ENCODE peak calls at places on chromosomes 5 and 9, in six cellular contexts. One of them, this sample, is unnamed.

GRCh38 chr5:2093859-2094615 is 211.3 kb upstream of the IRX4 start:
- DNase-seq in tibial nerve: no peak
- DNase-seq in epithelial cell of esophagus: peak
- DNase-seq in Caco-2: no peak
- DNase-seq in H9: no peak
- DNase-seq in Calu3: no peak
- DNase-seq in this sample: no peak

GRCh38 chr5:37554938-37555337 is 175.8 kb downstream of the WDR70 start:
- DNase-seq in tibial nerve: no peak
- DNase-seq in epithelial cell of esophagus: peak
- DNase-seq in Caco-2: no peak
- DNase-seq in H9: no peak
- DNase-seq in Calu3: no peak
- DNase-seq in this sample: no peak

GRCh38 chr9:78132688-78133033 is 101.0 kb upstream of the GNAQ start:
- DNase-seq in tibial nerve: no peak
- DNase-seq in epithelial cell of esophagus: no peak
- DNase-seq in Caco-2: no peak
- DNase-seq in H9: no peak
- DNase-seq in Calu3: no peak
- DNase-seq in this sample: no peak

GRCh38 chr5:132771559-132771998 is 5.5 kb downstream of the SEPTIN8 start:
- DNase-seq in tibial nerve: no peak
- DNase-seq in epithelial cell of esophagus: no peak
- DNase-seq in Caco-2: peak
- DNase-seq in H9: peak
- DNase-seq in Calu3: no peak
- DNase-seq in this sample: no peak

GRCh38 chr5:93072831-93073459 is 508.1 kb downstream of the NR2F1-AS1 start:
- DNase-seq in tibial nerve: no peak
- DNase-seq in epithelial cell of esophagus: peak
- DNase-seq in Caco-2: no peak
- DNase-seq in H9: no peak
- DNase-seq in Calu3: no peak
- DNase-seq in this sample: no peak

GRCh38 chr5:126680215-126680817 is 79.6 kb downstream of the PHAX start:
- DNase-seq in tibial nerve: no peak
- DNase-seq in epithelial cell of esophagus: no peak
- DNase-seq in Caco-2: no peak
- DNase-seq in H9: peak
- DNase-seq in Calu3: no peak
- DNase-seq in this sample: peak

GRCh38 chr9:124659099-124659659 is 111.9 kb downstream of the NR6A1 start:
- DNase-seq in tibial nerve: peak
- DNase-seq in epithelial cell of esophagus: peak
- DNase-seq in Caco-2: peak
- DNase-seq in H9: peak
- DNase-seq in Calu3: peak
- DNase-seq in this sample: peak

GRCh38 chr9:109124089-109124488 is 4.3 kb upstream of the TMEM245 start:
- DNase-seq in tibial nerve: no peak
- DNase-seq in epithelial cell of esophagus: no peak
- DNase-seq in Caco-2: peak
- DNase-seq in H9: no peak
- DNase-seq in Calu3: no peak
- DNase-seq in this sample: no peak

GRCh38 chr9:447230-448025 is 232.8 kb downstream of the DOCK8 start:
- DNase-seq in tibial nerve: no peak
- DNase-seq in epithelial cell of esophagus: peak
- DNase-seq in Caco-2: peak
- DNase-seq in H9: no peak
- DNase-seq in Calu3: peak
- DNase-seq in this sample: no peak

GRCh38 chr5:42629284-42629683 is 127.3 kb upstream of the CCDC152 start:
- DNase-seq in tibial nerve: no peak
- DNase-seq in epithelial cell of esophagus: no peak
- DNase-seq in Caco-2: no peak
- DNase-seq in H9: no peak
- DNase-seq in Calu3: no peak
- DNase-seq in this sample: no peak

GRCh38 chr5:120053841-120054240 is 410.3 kb upstream of the PRR16 start:
- DNase-seq in tibial nerve: no peak
- DNase-seq in epithelial cell of esophagus: no peak
- DNase-seq in Caco-2: no peak
- DNase-seq in H9: no peak
- DNase-seq in Calu3: no peak
- DNase-seq in this sample: no peak

GRCh38 chr9:34549407-34549732 is 26.6 kb upstream of the ENHO start:
- DNase-seq in tibial nerve: no peak
- DNase-seq in epithelial cell of esophagus: no peak
- DNase-seq in Caco-2: no peak
- DNase-seq in H9: no peak
- DNase-seq in Calu3: no peak
- DNase-seq in this sample: no peak

GRCh38 chr5:149796025-149796424 is 65.9 kb downstream of the PPARGC1B start:
- DNase-seq in tibial nerve: no peak
- DNase-seq in epithelial cell of esophagus: no peak
- DNase-seq in Caco-2: no peak
- DNase-seq in H9: no peak
- DNase-seq in Calu3: no peak
- DNase-seq in this sample: no peak

GRCh38 chr5:77882670-77883257 is 106.6 kb upstream of the TBCA start:
- DNase-seq in tibial nerve: no peak
- DNase-seq in epithelial cell of esophagus: peak
- DNase-seq in Caco-2: no peak
- DNase-seq in H9: no peak
- DNase-seq in Calu3: no peak
- DNase-seq in this sample: no peak

GRCh38 chr5:372911-373709 is 51.6 kb downstream of the AHRR start:
- DNase-seq in tibial nerve: no peak
- DNase-seq in epithelial cell of esophagus: no peak
- DNase-seq in Caco-2: peak
- DNase-seq in H9: peak
- DNase-seq in Calu3: no peak
- DNase-seq in this sample: peak

GRCh38 chr9:95088421-95089161 is 228.9 kb downstream of the FANCC start:
- DNase-seq in tibial nerve: no peak
- DNase-seq in epithelial cell of esophagus: no peak
- DNase-seq in Caco-2: no peak
- DNase-seq in H9: no peak
- DNase-seq in Calu3: no peak
- DNase-seq in this sample: no peak

GRCh38 chr9:70893610-70894122 is 227.8 kb downstream of the TRPM3 start:
- DNase-seq in tibial nerve: no peak
- DNase-seq in epithelial cell of esophagus: no peak
- DNase-seq in Caco-2: no peak
- DNase-seq in H9: no peak
- DNase-seq in Calu3: no peak
- DNase-seq in this sample: no peak

GRCh38 chr5:42965934-42966333 is 74.2 kb downstream of the ANXA2R start:
- DNase-seq in tibial nerve: no peak
- DNase-seq in epithelial cell of esophagus: no peak
- DNase-seq in Caco-2: no peak
- DNase-seq in H9: no peak
- DNase-seq in Calu3: no peak
- DNase-seq in this sample: no peak

GRCh38 chr9:114908104-114908621 is 22.2 kb downstream of the TNFSF8 start:
- DNase-seq in tibial nerve: no peak
- DNase-seq in epithelial cell of esophagus: peak
- DNase-seq in Caco-2: peak
- DNase-seq in H9: peak
- DNase-seq in Calu3: peak
- DNase-seq in this sample: peak

GRCh38 chr5:122977306-122977705 is 59.2 kb downstream of the PPIC start:
- DNase-seq in tibial nerve: no peak
- DNase-seq in epithelial cell of esophagus: no peak
- DNase-seq in Caco-2: no peak
- DNase-seq in H9: no peak
- DNase-seq in Calu3: no peak
- DNase-seq in this sample: no peak

GRCh38 chr5:113330533-113331200 is 104.1 kb downstream of the TSSK1B start:
- DNase-seq in tibial nerve: no peak
- DNase-seq in epithelial cell of esophagus: peak
- DNase-seq in Caco-2: no peak
- DNase-seq in H9: no peak
- DNase-seq in Calu3: peak
- DNase-seq in this sample: no peak

GRCh38 chr5:78779262-78779661 is 130.7 kb upstream of the LHFPL2 start:
- DNase-seq in tibial nerve: no peak
- DNase-seq in epithelial cell of esophagus: no peak
- DNase-seq in Caco-2: no peak
- DNase-seq in H9: no peak
- DNase-seq in Calu3: no peak
- DNase-seq in this sample: no peak

GRCh38 chr5:60633336-60633735 is 66.6 kb downstream of the DEPDC1B start:
- DNase-seq in tibial nerve: no peak
- DNase-seq in epithelial cell of esophagus: peak
- DNase-seq in Caco-2: no peak
- DNase-seq in H9: no peak
- DNase-seq in Calu3: no peak
- DNase-seq in this sample: no peak

GRCh38 chr9:133886563-133887501 is 105.3 kb downstream of the VAV2 start:
- DNase-seq in tibial nerve: no peak
- DNase-seq in epithelial cell of esophagus: no peak
- DNase-seq in Caco-2: no peak
- DNase-seq in H9: no peak
- DNase-seq in Calu3: no peak
- DNase-seq in this sample: no peak

GRCh38 chr5:57676228-57677098 is 193.9 kb upstream of the ACTBL2 start:
- DNase-seq in tibial nerve: no peak
- DNase-seq in epithelial cell of esophagus: peak
- DNase-seq in Caco-2: no peak
- DNase-seq in H9: no peak
- DNase-seq in Calu3: no peak
- DNase-seq in this sample: no peak

GRCh38 chr5:176800024-176800423 is 10.3 kb upstream of the UNC5A start:
- DNase-seq in tibial nerve: no peak
- DNase-seq in epithelial cell of esophagus: no peak
- DNase-seq in Caco-2: no peak
- DNase-seq in H9: no peak
- DNase-seq in Calu3: no peak
- DNase-seq in this sample: no peak

DNA sequence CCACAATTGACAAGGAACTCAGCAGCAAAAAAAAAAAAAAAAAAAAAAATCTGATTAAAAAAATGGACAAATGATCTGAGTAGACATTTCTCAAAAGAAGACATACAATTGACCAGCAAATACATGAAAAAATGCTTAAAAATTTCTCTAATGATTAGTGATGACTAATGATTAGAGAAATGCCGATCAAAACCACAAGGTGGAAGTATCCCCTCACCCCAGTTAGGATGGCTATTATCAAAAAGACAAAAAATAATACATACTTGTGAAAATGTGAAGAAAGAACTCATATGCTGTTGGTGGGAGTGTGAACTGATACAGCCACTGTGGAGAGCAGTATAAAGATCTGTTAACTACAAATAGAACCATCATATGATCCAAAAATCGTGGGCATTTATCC is 245.3 kb downstream of the OSTF1 start:
- DNase-seq in tibial nerve: no peak
- DNase-seq in epithelial cell of esophagus: no peak
- DNase-seq in Caco-2: no peak
- DNase-seq in H9: no peak
- DNase-seq in Calu3: no peak
- DNase-seq in this sample: no peak
- TF ChIP-seq CTCF in tibial nerve: peak
- TF ChIP-seq CTCF in epithelial cell of esophagus: peak
- TF ChIP-seq CTCF in Caco-2: no peak
- TF ChIP-seq CTCF in H9: peak
- TF ChIP-seq CTCF in Calu3: no peak
- TF ChIP-seq CTCF in this sample: peak

DNA sequence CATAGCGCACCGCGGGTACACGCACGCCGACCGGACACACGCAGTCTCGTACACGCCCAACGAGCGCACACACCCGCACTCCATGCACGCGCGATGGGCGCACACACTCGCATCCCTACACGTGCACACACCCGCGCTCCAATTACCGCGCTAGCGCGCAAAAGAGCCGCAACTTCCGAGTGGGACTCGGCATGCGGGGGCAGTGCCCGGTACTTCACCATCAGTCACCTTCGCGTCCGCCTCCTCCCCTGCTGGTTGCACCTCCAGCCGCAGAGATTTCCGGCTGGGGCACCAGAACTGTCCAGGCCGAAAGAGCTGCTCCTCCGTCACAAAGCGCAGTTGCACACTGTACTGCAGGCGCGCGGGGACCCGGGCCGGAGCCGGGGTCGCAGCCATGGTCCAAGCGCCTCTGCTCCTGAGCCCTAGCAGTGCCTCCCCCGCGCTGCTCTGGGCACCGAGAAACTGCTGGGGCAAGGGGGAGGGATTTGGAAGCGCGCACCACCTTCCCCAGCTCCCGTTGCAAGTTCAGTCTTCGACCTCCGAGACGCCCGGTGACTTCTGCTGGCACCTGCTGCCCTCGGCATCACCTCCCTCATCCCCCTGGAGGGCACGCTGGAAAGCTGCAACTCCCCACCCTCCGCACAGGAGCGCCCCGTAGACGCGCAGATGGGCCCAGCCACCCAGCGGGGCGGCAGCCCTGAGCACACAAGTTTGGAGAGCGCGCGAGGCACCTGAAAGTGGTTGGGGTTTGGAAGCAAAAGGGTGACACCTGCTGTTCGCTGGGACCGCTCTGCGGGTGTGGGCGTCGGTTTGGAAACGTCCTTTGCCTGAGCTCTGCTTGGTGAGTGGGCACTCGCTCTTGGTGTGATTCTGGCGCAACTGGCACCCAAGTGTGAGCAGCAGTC is 337.4 kb upstream of the PUM3 start:
- DNase-seq in tibial nerve: no peak
- DNase-seq in epithelial cell of esophagus: peak
- DNase-seq in Caco-2: no peak
- DNase-seq in H9: peak
- DNase-seq in Calu3: peak
- DNase-seq in this sample: no peak
- TF ChIP-seq CTCF in tibial nerve: no peak
- TF ChIP-seq CTCF in epithelial cell of esophagus: peak
- TF ChIP-seq CTCF in Caco-2: peak
- TF ChIP-seq CTCF in H9: peak
- TF ChIP-seq CTCF in Calu3: no peak
- TF ChIP-seq CTCF in this sample: peak

GRCh38 chr5:39363217-39363616 is 1.1 kb downstream of the C9 start:
- DNase-seq in tibial nerve: no peak
- DNase-seq in epithelial cell of esophagus: no peak
- DNase-seq in Caco-2: no peak
- DNase-seq in H9: no peak
- DNase-seq in Calu3: no peak
- DNase-seq in this sample: no peak
- TF ChIP-seq CTCF in tibial nerve: no peak
- TF ChIP-seq CTCF in epithelial cell of esophagus: no peak
- TF ChIP-seq CTCF in Caco-2: no peak
- TF ChIP-seq CTCF in H9: no peak
- TF ChIP-seq CTCF in Calu3: no peak
- TF ChIP-seq CTCF in this sample: no peak

DNA sequence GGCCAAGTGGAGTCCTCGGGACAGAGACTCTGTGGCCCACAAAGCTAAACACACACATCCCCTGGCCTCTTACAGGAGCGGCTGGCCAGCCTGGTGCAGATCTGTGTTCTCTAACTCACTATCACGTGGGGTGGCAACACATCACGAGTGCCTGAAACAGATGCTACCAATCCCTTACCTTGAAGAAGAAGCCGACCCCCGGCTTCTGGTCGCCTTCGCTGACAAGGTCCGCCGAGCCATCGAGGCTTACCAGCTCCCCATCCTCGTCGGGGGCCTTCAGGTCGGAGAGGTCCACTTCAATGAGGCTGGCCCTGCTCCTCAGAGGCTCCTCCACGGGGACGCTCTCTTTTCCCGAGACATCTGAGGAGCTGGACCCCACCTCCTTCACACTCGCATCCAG is 86.7 kb downstream of the CAMSAP1 start:
- DNase-seq in tibial nerve: no peak
- DNase-seq in epithelial cell of esophagus: no peak
- DNase-seq in Caco-2: no peak
- DNase-seq in H9: no peak
- DNase-seq in Calu3: no peak
- DNase-seq in this sample: no peak
- TF ChIP-seq CTCF in tibial nerve: no peak
- TF ChIP-seq CTCF in epithelial cell of esophagus: no peak
- TF ChIP-seq CTCF in Caco-2: no peak
- TF ChIP-seq CTCF in H9: no peak
- TF ChIP-seq CTCF in Calu3: no peak
- TF ChIP-seq CTCF in this sample: no peak